ENCODE peak calls at places on chromosomes 5 and 9, in seven cellular contexts. W, L, J, C, A, K and M are unnamed samples. For H3K4me1, the result is how much of the 10 kb centered on the place peaks cover.

GRCh38 chr5:56550227-56550626 is 265.1 kb upstream of the MAP3K1 start:
- DNase-seq in W (no peak), L (no peak), J (no peak), C (no peak), A (no peak), K (no peak), M (no peak)

GRCh38 chr5:138748630-138749081 is 4.6 kb upstream of the CTNNA1 start:
- DNase-seq in W (no peak), L (no peak), J (peak), C (no peak), A (no peak), K (peak), M (no peak)

GRCh38 chr5:174229640-174230350 is 184.3 kb downstream of the NSG2 start:
- DNase-seq in W (no peak), L (no peak), J (peak), C (no peak), A (no peak), K (peak), M (no peak)

GRCh38 chr5:72231989-72232703 is 87.9 kb downstream of the MRPS27 start:
- DNase-seq in W (no peak), L (no peak), J (no peak), C (no peak), A (no peak), K (no peak), M (no peak)

GRCh38 chr9:35395076-35395675 is 94.7 kb upstream of the RUSC2 start:
- DNase-seq in W (no peak), L (no peak), J (no peak), C (no peak), A (no peak), K (no peak), M (no peak)

GRCh38 chr9:136765041-136765440 is 723 bp upstream of the LCN15 start:
- DNase-seq in W (peak), L (peak), J (no peak), C (peak), A (no peak), K (no peak), M (no peak)

GRCh38 chr9:95880011-95880690 is 4.7 kb downstream of the ERCC6L2 start:
- DNase-seq in W (no peak), L (no peak), J (peak), C (no peak), A (no peak), K (peak), M (no peak)

GRCh38 chr9:111297061-111297824 is 32.8 kb downstream of the OR2K2 start:
- DNase-seq in W (no peak), L (no peak), J (peak), C (no peak), A (no peak), K (no peak), M (no peak)

GRCh38 chr5:59592101-59592500 is 301.4 kb downstream of the PDE4D start:
- DNase-seq in W (no peak), L (no peak), J (peak), C (no peak), A (no peak), K (peak), M (no peak)

GRCh38 chr5:120848883-120849282 is 384.8 kb downstream of the PRR16 start:
- DNase-seq in W (no peak), L (peak), J (no peak), C (no peak), A (no peak), K (no peak), M (no peak)

GRCh38 chr5:380701-381309 is 59.3 kb downstream of the AHRR start:
- DNase-seq in W (no peak), L (no peak), J (no peak), C (peak), A (no peak), K (peak), M (peak)

GRCh38 chr5:172385164-172385563 is 69.2 kb downstream of the SH3PXD2B start:
- DNase-seq in W (no peak), L (no peak), J (no peak), C (no peak), A (no peak), K (no peak), M (no peak)

GRCh38 chr9:123206064-123206463 is 62.3 kb downstream of the STRBP start:
- DNase-seq in W (no peak), L (no peak), J (no peak), C (no peak), A (no peak), K (no peak), M (no peak)

GRCh38 chr5:75049581-75050274 is 2.6 kb downstream of the GCNT4 start:
- DNase-seq in W (peak), L (peak), J (peak), C (no peak), A (peak), K (peak), M (peak)

GRCh38 chr9:11933926-11934325 is 759.3 kb upstream of the TYRP1 start:
- DNase-seq in W (no peak), L (no peak), J (peak), C (no peak), A (no peak), K (peak), M (no peak)

GRCh38 chr9:137479892-137480685 is 21.0 kb upstream of the NSMF start:
- DNase-seq in W (no peak), L (no peak), J (no peak), C (peak), A (no peak), K (no peak), M (no peak)

GRCh38 chr5:125492977-125493376 is 746.5 kb upstream of the ZNF608 start:
- DNase-seq in W (no peak), L (no peak), J (no peak), C (no peak), A (no peak), K (no peak), M (no peak)

GRCh38 chr9:93594041-93594756 is 17.8 kb downstream of the PHF2 start:
- DNase-seq in W (no peak), L (no peak), J (no peak), C (peak), A (no peak), K (no peak), M (peak)

GRCh38 chr5:177972613-177973012 is 23.4 kb downstream of the PROP1 start:
- DNase-seq in W (no peak), L (no peak), J (peak), C (no peak), A (no peak), K (no peak), M (no peak)

GRCh38 chr5:73295447-73295846 is 122.5 kb downstream of the TMEM174 start:
- DNase-seq in W (no peak), L (no peak), J (no peak), C (no peak), A (no peak), K (no peak), M (no peak)

GRCh38 chr5:107254902-107255234 is 415.9 kb downstream of the EFNA5 start:
- DNase-seq in W (no peak), L (no peak), J (no peak), C (no peak), A (no peak), K (no peak), M (no peak)

GRCh38 chr5:62550103-62550502 is 28.5 kb upstream of the LRRC70 start:
- DNase-seq in W (no peak), L (no peak), J (no peak), C (no peak), A (no peak), K (no peak), M (no peak)

GRCh38 chr9:121286973-121287721 is 19.2 kb downstream of the GSN start:
- DNase-seq in W (peak), L (peak), J (peak), C (peak), A (no peak), K (peak), M (peak)

GRCh38 chr9:127546125-127546832 is 65.8 kb upstream of the STXBP1 start:
- DNase-seq in W (peak), L (no peak), J (no peak), C (no peak), A (no peak), K (no peak), M (peak)

GRCh38 chr9:127445851-127446719 is 5.1 kb downstream of the RPL12 start:
- DNase-seq in W (no peak), L (peak), J (no peak), C (no peak), A (no peak), K (no peak), M (no peak)

GRCh38 chr5:56470007-56470406 is 236.9 kb upstream of the ANKRD55 start:
- DNase-seq in W (no peak), L (no peak), J (no peak), C (no peak), A (no peak), K (no peak), M (no peak)

GRCh38 chr5:61277190-61277589 is 54.9 kb upstream of the ZSWIM6 start:
- DNase-seq in W (peak), L (peak), J (peak), C (no peak), A (no peak), K (peak), M (no peak)

GRCh38 chr5:68071731-68072130 is 143.8 kb upstream of the PIK3R1 start:
- DNase-seq in W (no peak), L (no peak), J (no peak), C (no peak), A (no peak), K (peak), M (no peak)

GRCh38 chr5:100900142-100900795 is 2.8 kb downstream of the ST8SIA4 start:
- DNase-seq in W (no peak), L (peak), J (no peak), C (peak), A (peak), K (peak), M (peak)

GRCh38 chr9:69379250-69379982 is 54.4 kb downstream of the ENTREP1 start:
- DNase-seq in W (no peak), L (no peak), J (peak), C (no peak), A (no peak), K (peak), M (no peak)

GRCh38 chr9:123350590-123351310 is 5.2 kb upstream of the CRB2 start:
- DNase-seq in W (no peak), L (no peak), J (no peak), C (no peak), A (no peak), K (peak), M (no peak)

GRCh38 chr5:11062379-11062778 is 301.3 kb upstream of the DAP start:
- DNase-seq in W (no peak), L (no peak), J (peak), C (no peak), A (no peak), K (no peak), M (no peak)

GRCh38 chr9:134488901-134489280 is 152.7 kb upstream of the COL5A1 start:
- DNase-seq in W (no peak), L (no peak), J (no peak), C (peak), A (no peak), K (no peak), M (no peak)

DNA sequence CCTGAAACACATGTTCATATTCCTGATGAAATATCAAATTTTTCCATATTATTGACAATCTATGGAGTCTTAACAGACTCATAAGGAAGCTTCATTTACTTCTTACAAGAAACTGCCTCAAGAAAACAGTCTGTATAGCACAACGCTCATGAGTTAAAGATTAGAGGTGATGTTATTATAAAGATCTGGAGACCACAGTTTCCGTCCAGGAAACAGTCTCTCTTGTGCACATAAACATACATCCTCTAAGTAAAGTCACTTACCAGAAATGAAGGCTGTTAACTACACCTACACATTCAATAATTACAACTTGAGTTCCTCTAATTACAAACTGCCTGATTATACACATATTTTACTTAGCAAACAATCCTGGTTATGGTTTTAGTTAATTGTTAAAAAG is 86.8 kb downstream of the RAPGEF6 start:
- DNase-seq in W (no peak), L (no peak), J (no peak), C (no peak), A (no peak), K (no peak), M (no peak)
- H3K4me1 ChIP-seq in W (under half), L (under half), J (under half), C (under half), A (under half), K (under half), M (under half)

GRCh38 chr9:128902351-128903078 is 18.3 kb upstream of the PHYHD1 start:
- DNase-seq in W (no peak), L (no peak), J (no peak), C (peak), A (peak), K (no peak), M (peak)
- H3K4me1 ChIP-seq in W (under half), L (under half), J (under half), C (half or more), A (half or more), K (under half), M (under half)

GRCh38 chr9:128901379-128901778 is 19.4 kb upstream of the PHYHD1 start:
- DNase-seq in W (no peak), L (no peak), J (no peak), C (no peak), A (no peak), K (no peak), M (no peak)

GRCh38 chr9:128898845-128899565 is 17.1 kb downstream of the LRRC8A start:
- DNase-seq in W (no peak), L (no peak), J (no peak), C (no peak), A (no peak), K (no peak), M (no peak)

GRCh38 chr9:128895556-128895955 is 13.6 kb downstream of the LRRC8A start:
- DNase-seq in W (no peak), L (no peak), J (no peak), C (no peak), A (no peak), K (no peak), M (no peak)

GRCh38 chr9:128899566-128900322 is 17.8 kb downstream of the LRRC8A start:
- DNase-seq in W (no peak), L (no peak), J (no peak), C (no peak), A (no peak), K (peak), M (peak)

DNA sequence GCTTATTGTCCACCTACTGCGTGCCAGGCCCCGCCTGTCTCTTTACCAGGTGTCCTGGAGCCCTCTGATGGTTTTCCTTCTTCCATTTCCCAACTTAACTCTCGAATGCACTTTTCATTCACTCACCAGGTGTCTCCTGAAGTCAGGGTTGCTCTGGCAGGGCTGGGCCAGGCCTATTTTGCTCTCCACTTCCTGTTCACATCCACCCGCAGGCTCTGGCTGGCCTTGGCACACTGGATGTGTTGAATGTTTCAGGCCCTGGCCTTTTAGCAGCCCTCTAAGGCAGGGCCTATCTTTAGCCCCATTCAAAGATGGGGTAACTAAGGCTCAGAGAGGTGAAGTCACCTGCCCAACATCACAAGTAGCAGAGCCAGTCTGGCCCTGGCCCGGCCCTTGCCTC is 16.4 kb downstream of the LRRC8A start:
- DNase-seq in W (no peak), L (no peak), J (no peak), C (no peak), A (no peak), K (no peak), M (no peak)
- H3K4me1 ChIP-seq in W (under half), L (under half), J (under half), C (half or more), A (half or more), K (under half), M (under half)

GRCh38 chr5:132422720-132423442 is 53.4 kb downstream of the SLC22A5 start:
- DNase-seq in W (peak), L (no peak), J (peak), C (no peak), A (no peak), K (peak), M (peak)

GRCh38 chr5:132421442-132421841 is 51.9 kb downstream of the SLC22A5 start:
- DNase-seq in W (no peak), L (no peak), J (no peak), C (no peak), A (no peak), K (no peak), M (no peak)

GRCh38 chr5:132419517-132420468 is 50.3 kb downstream of the SLC22A5 start:
- DNase-seq in W (peak), L (peak), J (peak), C (peak), A (peak), K (peak), M (peak)

GRCh38 chr5:132418876-132419275 is 49.4 kb downstream of the SLC22A5 start:
- DNase-seq in W (no peak), L (no peak), J (no peak), C (no peak), A (no peak), K (peak), M (no peak)

GRCh38 chr5:132420706-132421272 is 51.3 kb downstream of the SLC22A5 start:
- DNase-seq in W (no peak), L (no peak), J (no peak), C (no peak), A (no peak), K (peak), M (no peak)
- H3K4me1 ChIP-seq in W (half or more), L (under half), J (under half), C (half or more), A (half or more), K (under half), M (half or more)

GRCh38 chr5:6731465-6732237 is 18.4 kb downstream of the TENT4A start:
- DNase-seq in W (no peak), L (no peak), J (peak), C (no peak), A (no peak), K (peak), M (no peak)
- H3K4me1 ChIP-seq in W (under half), L (under half), J (half or more), C (half or more), A (under half), K (under half), M (under half)

GRCh38 chr9:107751522-107752235 is 262.1 kb upstream of the KLF4 start:
- DNase-seq in W (peak), L (no peak), J (peak), C (peak), A (no peak), K (peak), M (peak)
- H3K4me1 ChIP-seq in W (under half), L (under half), J (under half), C (under half), A (under half), K (under half), M (under half)

DNA sequence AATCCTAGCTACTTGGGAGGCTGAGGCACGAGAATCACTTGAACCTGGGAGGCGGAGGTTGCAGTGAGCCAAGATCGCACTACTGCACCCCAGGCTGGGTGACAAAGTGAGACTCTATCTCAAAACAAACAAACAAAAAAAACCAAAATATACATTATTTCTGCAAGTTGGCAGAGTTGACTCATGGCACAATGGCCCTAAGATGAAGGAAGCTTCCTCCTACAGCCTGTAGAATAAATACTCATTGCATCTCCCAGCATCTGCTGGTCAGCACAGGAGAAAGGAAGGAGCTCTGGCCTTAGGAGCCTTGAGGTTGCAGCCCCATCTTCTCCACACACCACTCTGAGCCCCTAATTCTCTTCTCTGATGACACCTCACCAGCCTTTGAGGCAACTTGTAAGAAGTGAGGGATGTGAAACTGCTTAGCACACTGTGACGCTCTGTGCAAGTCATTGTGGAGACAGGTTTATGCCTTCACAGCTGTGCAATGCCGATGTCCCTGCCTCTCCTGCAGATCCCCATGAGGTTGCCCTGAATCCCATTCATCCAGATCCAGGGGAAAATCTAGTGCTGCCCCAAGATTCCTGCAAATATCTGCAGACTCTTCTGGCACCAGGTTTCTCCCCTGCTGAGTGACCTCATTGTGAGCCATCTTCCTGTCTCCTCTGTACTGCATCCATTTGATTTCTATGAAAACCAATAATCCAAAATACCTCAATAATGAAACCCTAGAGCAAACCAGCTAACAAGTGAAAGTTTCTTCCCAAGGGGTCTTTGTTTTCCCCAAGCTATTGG is 65.3 kb upstream of the TGFBR1 start:
- DNase-seq in W (no peak), L (no peak), J (peak), C (no peak), A (no peak), K (peak), M (no peak)
- H3K4me1 ChIP-seq in W (under half), L (under half), J (under half), C (under half), A (under half), K (under half), M (under half)